ENCODE peak calls at places on chromosomes 5 and 9, in five cellular contexts. G, O, J, Z and X are unnamed samples.

GRCh38 chr9:129290606-129291005 is 112.5 kb upstream of the IER5L start:
- DNase-seq in G (no peak), O (peak; percentile 74), J (peak; percentile 40), Z (no peak), X (no peak)

GRCh38 chr5:146047396-146047795 is 58.0 kb downstream of the PLAC8L1 start:
- DNase-seq in G (no peak), O (no peak), J (no peak), Z (no peak), X (no peak)

GRCh38 chr5:139806726-139807646 is 11.4 kb downstream of the PSD2 start:
- DNase-seq in G (no peak), O (peak; percentile 47), J (no peak), Z (no peak), X (no peak)

GRCh38 chr5:148998174-148998797 is 64.6 kb downstream of the SH3TC2 start:
- DNase-seq in G (peak; percentile 73), O (no peak), J (no peak), Z (peak; percentile 63), X (no peak)

GRCh38 chr9:26863074-26863473 is 29.5 kb downstream of the CAAP1 start:
- DNase-seq in G (peak; percentile 7), O (no peak), J (no peak), Z (no peak), X (no peak)

GRCh38 chr5:59893436-59894227 is at the start of gene PDE4D:
- DNase-seq in G (peak; percentile 94), O (peak; percentile 72), J (peak; percentile 67), Z (no peak), X (no peak)

GRCh38 chr9:84136119-84136868 is 155.7 kb downstream of the RMI1 start:
- DNase-seq in G (no peak), O (no peak), J (no peak), Z (no peak), X (no peak)

GRCh38 chr9:36486933-36487481 is 85.7 kb upstream of the MELK start:
- DNase-seq in G (peak; percentile 63), O (peak; percentile 80), J (peak; percentile 76), Z (no peak), X (no peak)

GRCh38 chr9:87395804-87396458 is 101.7 kb upstream of the DAPK1 start:
- DNase-seq in G (no peak), O (no peak), J (no peak), Z (no peak), X (no peak)

GRCh38 chr9:20618361-20618799 is 3.9 kb downstream of the MLLT3 start:
- DNase-seq in G (no peak), O (no peak), J (no peak), Z (no peak), X (no peak)

GRCh38 chr5:40681351-40682311 is 1.9 kb downstream of the PTGER4 start:
- DNase-seq in G (peak; percentile 63), O (peak; percentile 80), J (peak; percentile 69), Z (no peak), X (peak; percentile 68)

DNA sequence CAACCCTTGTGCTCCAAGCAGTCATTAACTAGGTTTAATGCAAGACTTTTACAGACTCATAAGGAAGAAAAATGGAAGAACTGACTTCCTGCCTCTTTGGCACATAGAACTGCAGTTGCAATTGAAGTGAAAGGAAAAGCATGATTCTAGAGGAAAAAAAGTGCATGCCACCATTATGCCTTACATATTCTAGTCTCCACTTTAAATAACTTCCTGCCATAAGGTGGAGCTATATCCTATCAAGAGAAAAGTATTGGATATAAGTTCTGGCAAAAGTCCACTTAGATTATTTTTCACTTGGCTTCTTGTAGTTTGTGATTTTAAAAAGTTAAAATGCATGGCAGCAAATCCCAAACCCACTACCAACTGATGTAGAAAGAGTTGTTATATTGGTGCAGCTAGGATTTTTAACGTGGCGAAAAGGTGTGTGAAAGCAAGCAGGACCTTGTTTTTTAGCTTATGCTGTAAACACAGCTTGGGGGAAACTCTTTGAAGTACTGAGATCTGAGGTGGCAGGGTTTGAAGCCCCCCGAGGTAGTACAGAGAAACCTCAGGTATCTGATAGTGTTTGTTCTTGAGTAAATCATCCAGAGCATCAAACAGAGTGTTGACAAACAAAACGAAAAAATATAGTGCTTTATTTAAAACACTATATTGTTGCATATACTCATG is 117.9 kb downstream of the ANXA1 start:
- DNase-seq in G (peak; percentile 30), O (no peak), J (no peak), Z (peak; percentile 6), X (no peak)
- TF ChIP-seq CTCF in G (peak; percentile 64), O (no peak), J (no peak), Z (peak; percentile 33), X (no peak)

DNA sequence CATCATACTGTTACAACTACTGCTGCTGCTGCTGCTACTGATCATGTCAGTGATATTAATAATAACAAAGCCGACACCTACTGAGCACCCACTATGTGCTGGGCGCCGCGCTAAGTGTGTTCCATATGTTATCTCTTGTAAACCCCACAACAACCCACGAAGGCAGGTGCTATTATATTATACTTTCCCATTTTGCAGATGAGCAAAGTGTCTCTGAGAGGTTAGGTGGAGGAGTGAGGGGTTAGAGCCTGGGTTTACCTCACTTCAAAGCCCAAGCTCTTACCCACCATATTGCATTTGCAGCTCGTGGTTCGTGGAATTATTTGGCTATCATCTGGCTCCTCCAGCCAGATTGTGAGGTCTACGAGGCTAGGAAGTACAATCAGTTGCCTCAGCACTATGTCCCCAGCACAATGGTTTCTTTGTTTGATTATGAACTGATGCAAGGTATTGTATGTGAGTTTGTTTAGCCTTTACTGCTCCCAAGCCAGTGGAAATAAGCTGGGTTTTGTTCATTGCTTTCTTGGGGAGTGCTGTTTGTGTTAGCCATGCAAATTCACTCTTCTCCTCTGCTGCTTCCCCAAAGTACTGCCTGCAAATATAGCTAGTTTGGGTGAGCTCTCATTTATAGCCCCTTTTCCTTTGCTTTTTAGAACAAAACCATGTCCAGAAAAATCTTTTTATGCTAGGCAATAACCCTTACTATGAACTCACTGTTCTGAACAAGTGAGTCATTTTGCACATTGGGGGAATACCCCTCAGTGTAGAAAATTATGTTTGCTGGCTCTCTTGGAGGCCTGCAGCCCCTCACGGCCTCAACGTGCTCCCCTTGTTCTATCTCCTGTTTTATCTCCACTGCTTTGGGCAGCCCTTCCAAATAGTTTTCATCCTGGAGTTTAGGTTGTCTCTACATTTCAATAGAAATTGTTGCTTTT is 47.9 kb downstream of the ALG2 start:
- DNase-seq in G (peak; percentile 69), O (no peak), J (no peak), Z (no peak), X (no peak)
- H3K4me1 ChIP-seq in G (peaks cover 68% of the 10 kb centered on the region), O (no peaks in the 10 kb centered on the region), J (no peaks in the 10 kb centered on the region), Z (no peaks in the 10 kb centered on the region), X (no peaks in the 10 kb centered on the region)

DNA sequence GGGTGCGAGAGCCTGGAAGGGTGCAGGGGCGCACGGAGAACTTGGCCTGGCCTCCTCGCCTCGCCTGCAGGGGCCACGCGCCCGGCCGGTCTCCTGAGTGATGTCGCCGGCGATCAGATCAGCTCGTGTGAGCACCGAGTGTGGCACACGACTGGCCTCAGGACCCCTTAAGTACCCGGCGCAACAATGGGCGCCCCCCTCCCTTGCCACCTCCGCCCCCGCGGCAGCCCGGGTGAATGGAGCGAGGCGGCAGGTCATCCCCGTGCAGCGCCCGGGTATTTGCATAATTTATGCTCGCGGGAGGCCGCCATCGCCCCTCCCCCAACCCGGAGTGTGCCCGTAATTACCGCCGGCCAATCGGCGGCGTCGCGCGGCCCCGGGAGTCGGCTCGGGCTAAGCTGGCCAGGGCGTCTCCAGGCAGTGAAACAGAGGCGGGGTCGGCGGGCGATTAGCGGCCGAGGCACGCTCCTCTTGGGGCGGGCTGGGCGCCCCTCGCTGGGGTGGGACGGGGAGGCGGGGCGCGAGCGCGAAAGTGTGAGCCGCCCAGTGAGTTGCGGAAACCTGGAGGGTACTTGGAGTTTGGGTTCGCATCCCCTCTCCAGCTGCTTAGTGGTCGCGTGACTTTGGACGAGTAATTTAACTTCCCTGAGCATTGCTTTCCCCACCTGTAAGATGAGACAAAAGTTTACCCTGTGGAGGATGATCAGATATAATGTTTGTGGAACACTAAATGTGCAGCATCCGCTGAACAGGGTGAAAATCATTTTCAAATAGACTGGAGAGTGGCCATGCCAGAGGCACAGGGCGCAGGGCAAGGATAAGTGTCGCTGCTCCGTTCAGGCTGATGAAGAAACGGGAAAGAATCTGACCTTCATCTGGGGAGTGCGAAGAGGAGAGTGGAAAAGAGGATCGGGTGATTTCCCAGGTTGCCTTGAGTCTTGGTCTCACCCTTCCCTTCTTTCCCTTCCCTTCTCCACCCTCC is at the start of gene NEUROG1:
- DNase-seq in G (peak; percentile 96), O (no peak), J (no peak), Z (no peak), X (no peak)
- H3K27me3 ChIP-seq in G (peaks cover 100% of the 10 kb centered on the region), O (peaks cover 96% of the 10 kb centered on the region), J (peaks cover 38% of the 10 kb centered on the region), Z (peaks cover 4% of the 10 kb centered on the region), X (peaks cover 15% of the 10 kb centered on the region)

DNA sequence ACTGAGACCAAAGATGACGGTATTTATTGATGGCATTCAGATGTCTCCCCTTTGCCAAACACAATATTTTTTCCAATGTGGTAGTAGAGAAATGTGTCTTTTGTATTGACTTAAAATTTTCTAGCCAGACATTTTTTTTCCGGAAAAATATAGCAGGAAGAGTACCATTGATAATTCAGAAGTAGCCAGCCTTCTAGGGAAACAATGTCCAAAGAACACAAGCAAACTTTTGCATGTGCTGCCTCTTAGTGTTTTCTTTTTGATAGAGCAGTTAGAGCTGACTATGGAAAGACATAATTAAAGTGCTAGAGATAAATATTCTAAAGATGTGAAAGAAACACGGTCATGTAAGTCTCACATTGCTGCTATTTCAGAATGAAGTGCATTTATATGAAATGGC is 231.4 kb downstream of the MARCHF11 start:
- DNase-seq in G (no peak), O (no peak), J (no peak), Z (no peak), X (no peak)
- TF ChIP-seq CTCF in G (no peak), O (no peak), J (no peak), Z (no peak), X (no peak)

DNA sequence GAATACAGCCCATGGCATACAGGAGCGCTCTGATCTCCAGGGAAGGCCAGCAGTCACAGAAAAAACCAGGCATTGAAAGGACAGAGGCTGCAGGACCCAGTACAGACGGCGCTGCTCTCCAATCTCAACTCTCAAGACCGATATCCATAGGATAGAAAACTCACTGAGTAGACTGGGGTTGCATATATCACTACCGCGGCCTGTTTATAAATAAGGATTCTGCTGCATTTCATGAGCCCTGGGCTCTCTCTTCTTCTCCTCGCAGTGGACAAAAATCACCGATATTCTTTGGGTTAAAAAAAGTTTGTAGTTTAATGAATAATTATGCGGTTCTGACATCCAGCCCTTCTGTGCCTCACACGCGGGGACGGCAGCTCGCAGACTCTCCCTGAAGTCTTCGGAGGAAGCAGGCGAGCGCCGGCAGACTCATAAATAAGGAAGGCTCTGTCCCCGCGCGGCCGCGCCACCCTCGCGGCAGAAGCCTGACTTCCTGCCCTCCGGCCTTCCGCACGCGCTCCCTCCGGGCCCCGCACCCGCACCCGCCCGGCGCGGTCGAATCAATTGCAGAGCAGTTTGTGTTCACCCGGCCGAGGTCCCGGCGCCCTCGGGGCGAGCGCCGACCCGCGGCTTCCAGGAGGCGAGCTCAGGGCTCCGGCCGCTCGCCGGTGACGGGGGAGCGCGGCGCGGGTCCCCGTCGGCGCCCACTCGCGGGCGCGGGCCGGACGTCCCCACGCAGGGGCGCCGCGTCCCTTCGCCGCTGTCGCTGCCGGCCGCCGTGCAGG is at the start of gene FAM78A:
- DNase-seq in G (peak; percentile 63), O (peak; percentile 85), J (no peak), Z (no peak), X (peak; percentile 76)
- H3K4me1 ChIP-seq in G (peaks cover 19% of the 10 kb centered on the region), O (peaks cover 19% of the 10 kb centered on the region), J (no peaks in the 10 kb centered on the region), Z (no peaks in the 10 kb centered on the region), X (peaks cover 28% of the 10 kb centered on the region)

DNA sequence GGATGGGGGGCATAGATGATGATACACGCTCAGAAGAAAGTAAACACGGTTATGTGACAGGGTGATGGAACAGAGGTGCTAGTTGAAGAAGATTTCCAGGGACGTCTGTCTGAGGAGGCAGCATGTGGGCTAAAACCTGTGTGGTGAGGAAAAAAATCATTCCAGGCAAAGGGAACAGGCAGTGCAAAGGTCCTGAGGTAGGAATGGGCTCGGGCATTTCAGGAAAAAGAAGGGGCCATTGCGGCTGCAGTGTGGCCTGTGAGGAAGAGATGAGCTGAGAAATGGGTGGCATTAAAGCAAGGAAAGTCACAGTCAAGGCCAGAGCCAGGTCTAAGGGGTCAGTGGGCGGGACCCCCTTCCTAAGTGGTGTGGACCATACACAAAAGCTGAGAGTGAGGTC is 18.2 kb downstream of the TSPAN17 start:
- DNase-seq in G (no peak), O (no peak), J (no peak), Z (no peak), X (no peak)
- H3K27me3 ChIP-seq in G (no peaks in the 10 kb centered on the region), O (peaks cover 33% of the 10 kb centered on the region), J (peaks cover 2% of the 10 kb centered on the region), Z (no peaks in the 10 kb centered on the region), X (no peaks in the 10 kb centered on the region)